ENCODE peak calls at places on chromosomes 2 and 18, in nine cellular contexts. V is progenitor cell of endocrine pancreas; F is coronary artery; H is Peyer's patch; T is CD4-positive, alpha-beta T cell; K is IMR-90; D is lung; O is PC-3; A is transverse colon. I is an unnamed sample.

GRCh38 chr2:191318729-191319078 is 73.5 kb downstream of the MYO1B start:
- DNase-seq in V (no peak), F (no peak), H (peak), T (no peak), K (peak), D (no peak), O (peak), A (peak), I (no peak)

GRCh38 chr2:138829326-138829725 is 49.1 kb upstream of the NXPH2 start:
- DNase-seq in V (peak), F (no peak), H (peak), T (peak), K (peak), D (no peak), O (peak), A (no peak), I (no peak)

GRCh38 chr18:62637403-62637802 is 77.9 kb upstream of the PHLPP1 start:
- DNase-seq in V (no peak), F (no peak), H (no peak), T (no peak), K (no peak), D (no peak), O (no peak), A (no peak), I (no peak)

GRCh38 chr2:212228651-212229253 is 309.9 kb downstream of the ERBB4 start:
- DNase-seq in V (no peak), F (no peak), H (no peak), T (no peak), K (peak), D (no peak), O (no peak), A (no peak), I (no peak)

GRCh38 chr2:88269832-88270231 is 99.7 kb downstream of the THNSL2 start:
- DNase-seq in V (no peak), F (no peak), H (no peak), T (no peak), K (no peak), D (no peak), O (no peak), A (no peak), I (no peak)

GRCh38 chr2:25822190-25823117 is 55.8 kb downstream of the ASXL2 start:
- DNase-seq in V (peak), F (no peak), H (peak), T (peak), K (no peak), D (peak), O (no peak), A (peak), I (no peak)

GRCh38 chr18:37546651-37547050 is 18.9 kb downstream of the CELF4 start:
- DNase-seq in V (no peak), F (no peak), H (no peak), T (no peak), K (no peak), D (no peak), O (no peak), A (no peak), I (no peak)

GRCh38 chr2:88190808-88191721 is 20.9 kb downstream of the THNSL2 start:
- DNase-seq in V (peak), F (no peak), H (no peak), T (no peak), K (peak), D (no peak), O (peak), A (peak), I (no peak)

DNA sequence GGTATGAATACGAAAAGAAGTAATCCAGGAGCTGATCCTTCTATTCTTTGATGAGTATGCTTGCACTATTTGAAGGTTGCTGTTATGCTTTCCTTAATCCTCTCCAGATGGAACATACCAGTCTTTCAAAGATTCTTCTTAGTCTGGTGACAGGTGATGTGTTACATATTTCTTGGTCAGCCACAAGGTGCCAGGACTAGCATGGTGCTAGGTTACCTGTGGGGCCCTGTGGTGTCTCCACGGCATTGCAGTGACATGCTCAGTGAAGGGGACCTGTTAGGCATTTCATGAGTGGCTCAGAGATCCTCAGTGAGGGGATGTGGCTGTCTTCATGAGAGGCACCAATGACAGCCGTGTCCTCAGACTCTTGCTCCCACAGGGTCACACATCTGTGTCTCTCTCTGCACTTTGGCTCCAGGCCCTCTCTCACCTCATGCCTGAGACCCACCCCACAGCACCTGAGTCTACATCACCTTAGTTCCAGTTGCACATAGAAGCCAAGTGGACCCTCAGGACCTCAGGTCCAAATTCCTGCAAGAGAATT is 13.1 kb upstream of the RAB31 start:
- DNase-seq in V (no peak), F (no peak), H (no peak), T (no peak), K (no peak), D (no peak), O (no peak), A (no peak), I (no peak)
- TF ChIP-seq CTCF in V (no peak), F (no peak), H (no peak), T (no peak), K (no peak), D (no peak), O (no peak), A (no peak), I (no peak)

DNA sequence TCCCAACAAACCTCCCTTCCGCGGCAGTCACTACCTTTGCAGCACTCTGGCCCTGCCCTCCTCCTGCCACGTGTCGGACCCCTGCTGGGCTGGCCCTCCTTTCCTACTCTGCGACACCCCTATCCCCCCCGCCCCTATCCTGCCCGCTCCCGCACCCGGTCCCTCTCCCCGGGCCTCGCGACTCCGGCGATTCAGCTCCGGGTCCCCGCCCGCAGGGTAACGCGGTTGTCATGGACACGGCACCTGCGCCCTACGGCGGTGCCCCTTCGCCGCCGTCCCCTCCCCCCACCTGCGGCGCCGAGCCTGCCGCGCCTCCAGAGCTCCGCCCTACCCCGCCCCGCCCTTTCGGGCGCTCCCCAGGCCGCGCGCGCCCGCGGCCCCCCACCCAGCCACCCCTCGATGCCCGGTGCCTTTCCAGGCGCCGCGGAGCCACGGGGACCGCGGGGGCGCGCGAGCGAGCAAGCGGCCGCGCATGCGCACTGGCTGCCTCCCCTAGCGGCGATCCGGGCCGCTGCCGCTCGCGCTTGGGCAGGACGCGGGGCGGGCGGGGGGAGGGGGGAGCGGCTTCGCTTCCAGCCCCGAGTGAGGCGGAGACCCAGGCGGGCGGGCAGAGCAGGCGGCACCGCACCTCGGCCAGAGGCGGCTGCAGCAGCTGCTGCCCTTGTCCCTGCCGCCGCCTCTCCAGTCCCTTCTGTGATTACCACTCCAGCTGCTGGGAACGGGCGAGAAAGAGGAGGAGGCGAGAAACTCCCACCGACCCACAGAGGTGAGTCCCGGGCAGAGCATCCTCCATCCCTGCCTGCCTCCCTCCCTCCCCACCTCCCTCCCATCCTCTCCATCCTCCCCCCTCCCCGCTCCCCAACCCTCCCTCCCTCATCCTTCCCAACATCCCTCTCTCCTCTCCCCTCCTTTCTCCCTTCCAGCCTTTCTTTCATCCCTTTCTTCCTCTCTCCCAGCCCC is at the start of gene CTNNA2:
- DNase-seq in V (peak), F (no peak), H (no peak), T (no peak), K (no peak), D (no peak), O (peak), A (peak), I (no peak)
- TF ChIP-seq CTCF in V (peak), F (no peak), H (no peak), T (no peak), K (peak), D (no peak), O (no peak), A (peak), I (no peak)

GRCh38 chr2:52659536-52659935 is 1108.1 kb upstream of the CHAC2 start:
- DNase-seq in V (no peak), F (no peak), H (no peak), T (no peak), K (peak), D (no peak), O (no peak), A (no peak), I (no peak)

DNA sequence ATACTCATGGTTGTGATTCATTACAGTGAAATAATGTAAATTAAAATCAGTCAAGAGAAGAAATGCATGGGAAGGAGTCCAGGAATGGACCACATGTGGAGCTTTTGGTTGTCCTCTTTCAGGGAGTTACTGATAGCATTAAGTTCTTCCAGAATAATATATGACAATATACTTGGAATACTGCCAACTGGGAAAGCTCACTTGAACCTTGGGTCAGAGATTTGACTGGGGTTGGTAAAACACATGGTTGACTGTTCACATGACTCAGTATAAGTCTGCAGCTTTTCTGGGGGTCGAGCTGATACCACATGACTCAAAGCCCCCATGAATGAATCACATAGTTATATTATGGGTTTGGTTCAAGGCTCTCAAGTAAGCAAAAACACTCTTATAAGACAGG is 1109.0 kb upstream of the CHAC2 start:
- DNase-seq in V (no peak), F (no peak), H (no peak), T (no peak), K (peak), D (no peak), O (peak), A (no peak), I (no peak)
- TF ChIP-seq CTCF in V (no peak), F (no peak), H (no peak), T (no peak), K (no peak), D (no peak), O (no peak), A (no peak), I (no peak)

GRCh38 chr2:195318440-195319111 is 338.4 kb upstream of the SLC39A10 start:
- DNase-seq in V (peak), F (no peak), H (peak), T (peak), K (peak), D (no peak), O (peak), A (peak), I (no peak)

GRCh38 chr2:195320416-195320973 is 336.5 kb upstream of the SLC39A10 start:
- DNase-seq in V (no peak), F (no peak), H (no peak), T (no peak), K (no peak), D (no peak), O (peak), A (no peak), I (no peak)

GRCh38 chr2:195317533-195317932 is 339.5 kb upstream of the SLC39A10 start:
- DNase-seq in V (no peak), F (no peak), H (no peak), T (no peak), K (no peak), D (no peak), O (no peak), A (no peak), I (no peak)

GRCh38 chr2:195319548-195320415 is 337.2 kb upstream of the SLC39A10 start:
- DNase-seq in V (no peak), F (no peak), H (no peak), T (no peak), K (no peak), D (no peak), O (peak), A (no peak), I (no peak)

DNA sequence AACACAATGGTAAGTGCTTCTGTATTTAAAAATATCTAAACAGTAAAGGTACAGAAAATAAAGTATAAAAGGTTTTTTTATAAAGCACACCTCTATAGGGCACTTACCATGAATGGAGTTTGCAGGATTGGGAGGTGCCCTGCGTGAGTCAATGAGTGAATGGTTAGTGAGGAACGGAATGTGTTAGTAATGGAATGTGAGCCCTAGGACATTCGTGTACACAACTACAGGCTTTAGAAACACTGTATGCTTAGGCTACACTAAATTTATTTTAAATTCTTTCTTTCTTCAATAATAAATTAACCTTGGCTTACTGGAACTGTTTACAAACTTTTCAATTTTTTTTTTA is 337.9 kb upstream of the SLC39A10 start:
- DNase-seq in V (no peak), F (no peak), H (no peak), T (no peak), K (peak), D (no peak), O (peak), A (no peak), I (no peak)
- TF ChIP-seq CTCF in V (no peak), F (no peak), H (no peak), T (no peak), K (no peak), D (no peak), O (no peak), A (no peak), I (no peak)